ENCODE peak calls at places on chromosomes 12 and 14, in seven cellular contexts. N is endodermal cell, H is esophagus squamous epithelium, E is foreskin fibroblast, F is AG04449, W is thoracic aorta, I is fibroblast of the aortic adventitia. J is an unnamed sample.

GRCh38 chr14:38286481-38286880 is 30.6 kb upstream of the CLEC14A start:
- DNase-seq in N (no peak), H (no peak), E (no peak), F (no peak), W (no peak), I (peak; percentile 54), J (no peak)

GRCh38 chr14:73714656-73715081 is 485 bp upstream of the PNMA1 start:
- DNase-seq in N (no peak), H (no peak), E (peak; percentile 42), F (no peak), W (no peak), I (peak; percentile 34), J (no peak)

GRCh38 chr14:93103392-93104080 is 12.2 kb downstream of the ITPK1 start:
- DNase-seq in N (no peak), H (no peak), E (no peak), F (no peak), W (no peak), I (peak; percentile 8), J (no peak)

GRCh38 chr12:108525681-108526080 is 10.6 kb downstream of the FICD start:
- DNase-seq in N (no peak), H (no peak), E (peak; percentile 81), F (no peak), W (no peak), I (no peak), J (no peak)

GRCh38 chr12:59055204-59055839 is 135.0 kb upstream of the LRIG3 start:
- DNase-seq in N (no peak), H (no peak), E (peak; percentile 62), F (no peak), W (no peak), I (peak; percentile 67), J (peak; percentile 45)

GRCh38 chr12:115323223-115323905 is 639.4 kb upstream of the TBX3 start:
- DNase-seq in N (no peak), H (no peak), E (peak; percentile 86), F (no peak), W (no peak), I (peak; percentile 74), J (no peak)

GRCh38 chr14:95901014-95901413 is 24.4 kb downstream of the TUNAR start:
- DNase-seq in N (no peak), H (no peak), E (no peak), F (no peak), W (no peak), I (peak; percentile 27), J (no peak)

GRCh38 chr14:90301580-90302181 is 30.1 kb downstream of the NRDE2 start:
- DNase-seq in N (no peak), H (no peak), E (peak; percentile 64), F (peak; percentile 38), W (no peak), I (peak; percentile 82), J (no peak)

GRCh38 chr14:92328664-92329255 is 5.8 kb downstream of the SLC24A4 start:
- DNase-seq in N (peak; percentile 78), H (no peak), E (no peak), F (no peak), W (no peak), I (no peak), J (no peak)

GRCh38 chr12:42729532-42729895 is 140.0 kb upstream of the PRICKLE1 start:
- DNase-seq in N (no peak), H (no peak), E (no peak), F (no peak), W (no peak), I (no peak), J (no peak)

GRCh38 chr12:131441638-131442336 is 269.1 kb upstream of the SFSWAP start:
- DNase-seq in N (no peak), H (no peak), E (no peak), F (no peak), W (no peak), I (no peak), J (no peak)

GRCh38 chr14:59337151-59337611 is 128.0 kb downstream of the GPR135 start:
- DNase-seq in N (no peak), H (no peak), E (peak; percentile 40), F (no peak), W (no peak), I (peak; percentile 83), J (no peak)

GRCh38 chr12:123269395-123269892 is 2.2 kb downstream of the CDK2AP1 start:
- DNase-seq in N (peak; percentile 92), H (no peak), E (peak; percentile 60), F (no peak), W (no peak), I (peak; percentile 58), J (no peak)

GRCh38 chr12:34625116-34625515 is 602.8 kb downstream of the ALG10 start:
- DNase-seq in N (no peak), H (no peak), E (no peak), F (no peak), W (no peak), I (peak; percentile 3), J (no peak)
- TF ChIP-seq CTCF in N (peak; percentile 71), H (no peak), E (no peak), F (no peak), W (no peak), I (no peak), J (no peak)

GRCh38 chr14:68816943-68817430 is 24.1 kb upstream of the ZFP36L1 start:
- DNase-seq in N (no peak), H (no peak), E (no peak), F (no peak), W (no peak), I (no peak), J (no peak)
- H3K4me3 ChIP-seq in N (no peak overlapping the region), H (peak overlapping the region; percentile 61), E (peak overlapping the region; percentile 36), F (no peak overlapping the region), W (peak overlapping the region; percentile 77), I (peak overlapping the region; percentile 37), J (no peak overlapping the region)

GRCh38 chr12:122200541-122201175 is 2.9 kb upstream of the B3GNT4 start:
- DNase-seq in N (peak; percentile 77), H (no peak), E (no peak), F (no peak), W (no peak), I (no peak), J (no peak)
- TF ChIP-seq CTCF in N (peak; percentile 61), H (no peak), E (no peak), F (no peak), W (no peak), I (no peak), J (no peak)

GRCh38 chr12:65509953-65510352 is 231.5 kb downstream of the MSRB3 start:
- DNase-seq in N (no peak), H (no peak), E (no peak), F (no peak), W (no peak), I (no peak), J (no peak)
- H3K4me3 ChIP-seq in N (no peak overlapping the region), H (no peak overlapping the region), E (no peak overlapping the region), F (no peak overlapping the region), W (no peak overlapping the region), I (no peak overlapping the region), J (no peak overlapping the region)

GRCh38 chr12:25500651-25501050 is 52.4 kb downstream of the LMNTD1 start:
- DNase-seq in N (no peak), H (no peak), E (no peak), F (no peak), W (no peak), I (peak; percentile 3), J (no peak)

GRCh38 chr12:25502071-25502555 is 51.0 kb downstream of the LMNTD1 start:
- DNase-seq in N (no peak), H (no peak), E (no peak), F (no peak), W (no peak), I (no peak), J (no peak)

GRCh38 chr12:25504744-25505143 is 48.3 kb downstream of the LMNTD1 start:
- DNase-seq in N (no peak), H (no peak), E (no peak), F (no peak), W (no peak), I (no peak), J (no peak)

GRCh38 chr12:25503666-25504065 is 49.4 kb downstream of the LMNTD1 start:
- DNase-seq in N (no peak), H (no peak), E (no peak), F (no peak), W (no peak), I (no peak), J (no peak)

GRCh38 chr12:25501565-25501964 is 51.5 kb downstream of the LMNTD1 start:
- DNase-seq in N (no peak), H (no peak), E (no peak), F (no peak), W (no peak), I (no peak), J (no peak)
- TF ChIP-seq CTCF in N (no peak), H (no peak), E (no peak), F (no peak), W (no peak), I (no peak), J (no peak)

DNA sequence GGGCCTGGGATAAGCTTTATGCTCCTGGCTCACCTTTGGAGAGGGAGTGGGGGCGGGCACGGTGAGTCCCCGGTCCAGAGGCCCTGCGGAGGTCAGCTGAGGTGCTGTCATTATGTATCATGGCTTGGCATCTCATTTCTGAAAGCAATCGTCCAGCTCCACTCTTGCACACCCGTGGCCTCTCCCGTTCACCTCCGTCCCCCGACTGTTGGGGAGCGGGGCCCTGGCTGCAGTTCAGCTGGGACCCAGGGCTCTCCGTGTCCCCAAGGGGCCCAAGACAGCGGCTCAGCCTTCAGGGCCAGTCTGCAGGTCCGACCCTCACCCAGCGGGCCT is 10.6 kb downstream of the BMP4 start:
- DNase-seq in N (no peak), H (no peak), E (no peak), F (no peak), W (no peak), I (no peak), J (no peak)
- H3K4me3 ChIP-seq in N (peak overlapping the region; percentile 69), H (no peak overlapping the region), E (no peak overlapping the region), F (no peak overlapping the region), W (no peak overlapping the region), I (no peak overlapping the region), J (no peak overlapping the region)

GRCh38 chr12:30811966-30812365 is 57.2 kb upstream of the CAPRIN2 start:
- DNase-seq in N (peak; percentile 47), H (no peak), E (no peak), F (no peak), W (no peak), I (no peak), J (no peak)

GRCh38 chr12:30805959-30806358 is 51.2 kb upstream of the CAPRIN2 start:
- DNase-seq in N (no peak), H (no peak), E (no peak), F (no peak), W (no peak), I (no peak), J (no peak)

GRCh38 chr12:30810918-30811317 is 56.2 kb upstream of the CAPRIN2 start:
- DNase-seq in N (no peak), H (no peak), E (no peak), F (no peak), W (no peak), I (no peak), J (no peak)

GRCh38 chr12:30806989-30807694 is 52.4 kb upstream of the CAPRIN2 start:
- DNase-seq in N (peak; percentile 81), H (no peak), E (peak; percentile 61), F (no peak), W (no peak), I (peak; percentile 91), J (no peak)

GRCh38 chr12:30807695-30808034 is 52.9 kb upstream of the CAPRIN2 start:
- DNase-seq in N (no peak), H (no peak), E (no peak), F (no peak), W (no peak), I (no peak), J (no peak)
- TF ChIP-seq CTCF in N (no peak), H (no peak), E (no peak), F (no peak), W (no peak), I (no peak), J (no peak)

J was measured in BJ.